ENCODE peak calls at places on chromosome 21, in four cellular contexts. One of them, this sample, is unnamed.

GRCh38 chr21:42672699-42673458 is 19.5 kb downstream of the PDE9A start:
- DNase-seq in HCT116: no peak
- DNase-seq in K562: no peak
- DNase-seq in SK-N-SH: no peak
- DNase-seq in this sample: no peak

GRCh38 chr21:46621457-46622182 is 13.9 kb upstream of the PRMT2 start:
- DNase-seq in K562: no peak
- DNase-seq in SK-N-SH: no peak
- DNase-seq in HCT116: no peak
- DNase-seq in this sample: no peak

GRCh38 chr21:16674949-16675348 is 837.9 kb upstream of the CXADR start:
- DNase-seq in SK-N-SH: no peak
- DNase-seq in HCT116: no peak
- DNase-seq in K562: no peak
- DNase-seq in this sample: no peak

GRCh38 chr21:28235169-28235892 is 757.3 kb downstream of the LTN1 start:
- DNase-seq in SK-N-SH: no peak
- DNase-seq in HCT116: no peak
- DNase-seq in K562: no peak
- DNase-seq in this sample: no peak

GRCh38 chr21:42702720-42703119 is 49.3 kb downstream of the PDE9A start:
- DNase-seq in SK-N-SH: no peak
- DNase-seq in K562: no peak
- DNase-seq in HCT116: no peak
- DNase-seq in this sample: no peak

GRCh38 chr21:19853709-19854575 is 1144.3 kb upstream of the NCAM2 start:
- DNase-seq in HCT116: no peak
- DNase-seq in SK-N-SH: no peak
- DNase-seq in K562: peak
- DNase-seq in this sample: no peak

GRCh38 chr21:36791150-36791549 is 92.2 kb downstream of the SIM2 start:
- DNase-seq in K562: no peak
- DNase-seq in SK-N-SH: no peak
- DNase-seq in HCT116: no peak
- DNase-seq in this sample: no peak

GRCh38 chr21:46554431-46555224 is 50.3 kb downstream of the S100B start:
- DNase-seq in K562: no peak
- DNase-seq in HCT116: no peak
- DNase-seq in SK-N-SH: no peak
- DNase-seq in this sample: no peak

GRCh38 chr21:42684109-42684916 is 30.9 kb downstream of the PDE9A start:
- DNase-seq in HCT116: no peak
- DNase-seq in K562: no peak
- DNase-seq in SK-N-SH: no peak
- DNase-seq in this sample: no peak

GRCh38 chr21:40465382-40465781 is 381.6 kb downstream of the DSCAM start:
- DNase-seq in K562: no peak
- DNase-seq in HCT116: no peak
- DNase-seq in SK-N-SH: no peak
- DNase-seq in this sample: no peak

GRCh38 chr21:42448683-42449082 is 45.0 kb downstream of the UBASH3A start:
- DNase-seq in HCT116: no peak
- DNase-seq in K562: no peak
- DNase-seq in SK-N-SH: no peak
- DNase-seq in this sample: no peak

GRCh38 chr21:31538821-31539220 is 120.7 kb upstream of the SOD1 start:
- DNase-seq in HCT116: no peak
- DNase-seq in SK-N-SH: no peak
- DNase-seq in K562: no peak
- DNase-seq in this sample: no peak

GRCh38 chr21:29164330-29164942 is 34.0 kb downstream of the MAP3K7CL start:
- DNase-seq in SK-N-SH: peak
- DNase-seq in K562: peak
- DNase-seq in HCT116: peak
- DNase-seq in this sample: no peak

GRCh38 chr21:44752701-44753235 is 41.4 kb upstream of the TSPEAR start:
- DNase-seq in K562: no peak
- DNase-seq in HCT116: peak
- DNase-seq in SK-N-SH: no peak
- DNase-seq in this sample: no peak
- TF ChIP-seq SIN3A in K562: no peak
- TF ChIP-seq SIN3A in HCT116: no peak
- TF ChIP-seq SIN3A in SK-N-SH: no peak
- TF ChIP-seq SIN3A in this sample: no peak

GRCh38 chr21:43824250-43824882 is 35.0 kb downstream of the RRP1 start:
- DNase-seq in SK-N-SH: peak
- DNase-seq in HCT116: no peak
- DNase-seq in K562: peak
- DNase-seq in this sample: no peak
- TF ChIP-seq SIN3A in SK-N-SH: no peak
- TF ChIP-seq SIN3A in HCT116: no peak
- TF ChIP-seq SIN3A in K562: no peak
- TF ChIP-seq SIN3A in this sample: no peak

GRCh38 chr21:34989337-34990151 is 59.6 kb downstream of the RUNX1 start:
- DNase-seq in SK-N-SH: no peak
- DNase-seq in HCT116: no peak
- DNase-seq in K562: no peak
- DNase-seq in this sample: no peak
- TF ChIP-seq SIN3A in SK-N-SH: no peak
- TF ChIP-seq SIN3A in HCT116: no peak
- TF ChIP-seq SIN3A in K562: no peak
- TF ChIP-seq SIN3A in this sample: no peak

DNA sequence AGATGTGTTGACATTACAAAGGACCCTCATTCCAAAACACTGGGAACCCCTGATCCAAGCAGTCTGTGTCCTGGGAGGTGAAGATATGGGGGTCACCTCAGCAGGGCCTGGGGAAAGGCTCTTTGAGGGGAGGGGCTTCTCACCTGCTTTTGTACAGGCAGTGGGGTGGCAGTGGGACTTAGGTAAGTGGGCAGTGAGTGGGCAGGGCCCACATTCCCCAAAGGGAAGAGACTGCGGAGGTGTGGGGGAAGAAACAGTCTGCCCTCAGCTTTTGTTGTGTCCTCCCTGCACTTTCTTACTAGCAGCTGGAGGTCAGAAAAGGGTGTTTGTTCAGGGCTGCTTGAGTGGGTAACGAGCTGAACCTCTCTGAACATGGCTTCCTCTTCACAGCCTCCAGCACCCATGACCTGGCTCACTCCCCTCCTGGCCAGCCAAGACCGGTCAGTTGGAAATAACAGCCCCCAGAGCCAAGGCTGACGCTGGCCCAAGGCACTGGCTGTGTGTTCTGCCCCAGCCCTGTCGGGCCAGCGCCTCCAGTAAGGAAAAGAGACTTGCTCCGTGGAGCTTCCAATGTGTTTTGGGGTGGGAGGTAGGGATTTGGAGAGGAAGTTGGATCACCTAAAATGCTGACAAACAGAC is 173.5 kb downstream of the PSMG1 start:
- DNase-seq in SK-N-SH: no peak
- DNase-seq in HCT116: no peak
- DNase-seq in K562: no peak
- DNase-seq in this sample: no peak
- TF ChIP-seq SIN3A in SK-N-SH: no peak
- TF ChIP-seq SIN3A in HCT116: no peak
- TF ChIP-seq SIN3A in K562: no peak
- TF ChIP-seq SIN3A in this sample: no peak

GRCh38 chr21:37915516-37915915 is 741 bp downstream of the KCNJ6 start:
- DNase-seq in HCT116: no peak
- DNase-seq in K562: no peak
- DNase-seq in SK-N-SH: peak
- DNase-seq in this sample: no peak

GRCh38 chr21:37915941-37916794 is at the start of gene KCNJ6:
- DNase-seq in K562: peak
- DNase-seq in SK-N-SH: peak
- DNase-seq in HCT116: no peak
- DNase-seq in this sample: no peak

GRCh38 chr21:37912616-37913015 is 3.6 kb downstream of the KCNJ6 start:
- DNase-seq in SK-N-SH: no peak
- DNase-seq in K562: no peak
- DNase-seq in HCT116: no peak
- DNase-seq in this sample: no peak

GRCh38 chr21:37916795-37917142 is 512 bp upstream of the KCNJ6 start:
- DNase-seq in SK-N-SH: peak
- DNase-seq in K562: peak
- DNase-seq in HCT116: no peak
- DNase-seq in this sample: no peak

DNA sequence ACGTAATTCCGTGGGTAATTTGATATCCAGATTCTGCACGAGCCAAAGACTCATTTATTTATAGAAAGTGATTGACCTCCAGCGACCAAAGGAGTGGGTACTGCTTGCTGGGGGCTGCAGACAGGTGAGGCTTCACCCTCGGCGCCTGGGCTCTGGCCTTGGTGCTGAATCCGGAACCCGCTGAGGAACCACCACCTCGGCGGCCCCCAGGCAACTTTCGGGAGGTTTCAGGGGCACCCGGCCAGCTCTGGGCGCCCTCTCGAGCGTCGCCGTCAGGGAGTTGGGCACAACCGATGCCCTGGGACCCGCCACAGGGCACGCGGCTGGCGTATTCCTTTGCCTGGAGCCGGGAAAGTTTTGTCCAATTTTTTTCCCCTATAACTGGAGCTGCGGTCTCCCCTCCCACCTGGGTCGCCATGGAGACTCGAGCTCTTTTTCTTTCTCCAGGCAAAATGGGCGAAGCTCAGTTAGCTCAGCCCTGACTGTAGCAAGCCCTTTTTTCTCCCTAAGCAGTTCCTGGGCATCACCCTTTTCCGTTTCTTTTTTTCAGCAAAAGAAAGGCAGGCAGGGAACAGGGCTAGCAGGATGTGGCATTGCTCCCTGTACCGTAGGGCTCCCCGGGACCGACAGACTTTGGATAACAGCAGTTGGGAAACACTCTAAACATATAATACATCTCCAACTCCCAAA is 1.9 kb downstream of the KCNJ6 start:
- DNase-seq in HCT116: no peak
- DNase-seq in K562: peak
- DNase-seq in SK-N-SH: peak
- DNase-seq in this sample: no peak
- TF ChIP-seq SIN3A in HCT116: no peak
- TF ChIP-seq SIN3A in K562: no peak
- TF ChIP-seq SIN3A in SK-N-SH: no peak
- TF ChIP-seq SIN3A in this sample: no peak

DNA sequence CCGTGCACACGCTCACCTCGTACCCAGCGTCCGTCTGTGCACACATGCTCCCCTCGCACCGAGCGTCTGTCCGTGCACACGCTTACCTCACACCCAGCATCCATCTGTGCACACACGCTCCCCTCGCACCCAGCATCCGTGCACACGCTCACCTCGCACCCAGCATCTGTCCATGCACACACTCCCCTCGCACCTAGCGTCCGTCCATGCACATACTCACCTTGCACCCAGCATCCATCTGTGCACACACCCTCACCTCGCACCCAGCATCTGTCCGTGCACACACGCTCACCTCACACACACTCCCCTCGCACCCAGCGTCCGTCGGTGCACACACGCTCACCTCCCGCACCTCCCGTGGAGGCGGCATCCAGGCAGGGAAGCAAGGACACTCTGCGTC is 24.4 kb upstream of the COL18A1 start:
- DNase-seq in HCT116: no peak
- DNase-seq in SK-N-SH: no peak
- DNase-seq in K562: no peak
- DNase-seq in this sample: no peak
- TF ChIP-seq SIN3A in HCT116: no peak
- TF ChIP-seq SIN3A in SK-N-SH: no peak
- TF ChIP-seq SIN3A in K562: no peak
- TF ChIP-seq SIN3A in this sample: no peak

DNA sequence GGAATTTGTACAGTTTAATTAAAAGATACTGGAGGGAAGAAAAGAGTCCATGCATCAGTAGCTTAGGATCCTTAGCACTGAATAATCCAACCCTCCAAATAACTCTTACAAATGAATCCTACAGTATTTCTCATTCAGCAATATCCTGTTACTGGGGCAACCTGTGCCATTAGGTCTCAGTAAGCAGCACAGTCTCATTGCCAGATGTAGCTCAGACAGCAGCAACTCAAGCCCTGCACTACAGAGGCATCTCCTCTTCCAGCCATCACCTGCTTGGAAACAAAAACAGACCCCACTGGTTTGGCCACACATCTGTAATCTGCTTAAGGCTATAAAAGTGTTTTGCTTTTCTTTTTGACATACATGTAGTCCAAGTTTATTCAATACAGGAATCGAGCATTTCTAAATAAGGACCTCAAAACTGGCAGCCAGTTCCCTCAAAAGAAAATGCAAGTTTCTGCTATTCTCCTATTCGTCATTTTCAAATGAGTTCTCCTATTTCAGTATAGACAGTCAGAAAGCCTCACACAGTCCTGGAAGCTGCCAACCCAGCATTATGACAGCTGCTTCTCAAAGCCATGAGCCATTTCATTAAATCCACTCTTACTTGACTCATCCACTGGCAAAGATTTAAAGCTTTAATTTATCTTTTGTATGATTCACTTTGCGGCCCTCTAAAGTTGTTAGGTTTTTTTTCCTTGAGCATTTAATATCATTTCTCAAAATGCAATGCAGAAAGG is 129.0 kb downstream of the APP start:
- DNase-seq in K562: no peak
- DNase-seq in SK-N-SH: peak
- DNase-seq in HCT116: no peak
- DNase-seq in this sample: no peak
- TF ChIP-seq SIN3A in K562: no peak
- TF ChIP-seq SIN3A in SK-N-SH: no peak
- TF ChIP-seq SIN3A in HCT116: no peak
- TF ChIP-seq SIN3A in this sample: no peak

DNA sequence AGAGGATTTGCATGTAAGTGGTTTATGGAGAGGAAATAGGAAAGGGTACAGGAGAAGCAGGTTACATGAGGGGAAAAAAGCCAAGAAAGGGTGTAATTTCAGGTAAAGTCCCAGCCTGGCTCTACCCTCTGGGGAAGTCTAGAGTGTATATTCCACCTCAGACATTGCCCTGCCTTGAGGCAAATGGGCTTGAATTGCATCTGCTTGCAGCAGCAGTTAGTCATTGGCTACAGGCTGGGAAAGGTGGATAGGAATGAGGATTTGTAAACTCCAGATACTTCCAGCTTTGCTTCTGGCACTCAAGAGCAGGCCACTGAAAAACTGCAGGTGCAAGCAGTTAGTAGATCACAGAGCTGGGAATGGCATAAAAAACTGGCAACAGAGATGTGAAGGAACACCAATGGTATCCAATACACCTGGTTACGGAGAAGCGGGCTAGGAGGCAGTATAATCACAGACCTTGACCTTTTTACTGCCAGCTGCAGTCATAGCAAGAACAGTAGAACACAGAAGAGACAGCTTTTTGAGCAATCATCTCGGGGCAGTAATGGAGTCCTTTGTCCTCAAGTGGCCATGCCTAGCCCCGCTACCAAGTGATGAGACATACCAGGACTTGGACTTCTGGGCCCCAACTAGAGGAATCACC is 226.9 kb upstream of the NRIP1 start:
- DNase-seq in SK-N-SH: no peak
- DNase-seq in HCT116: no peak
- DNase-seq in K562: no peak
- DNase-seq in this sample: no peak
- TF ChIP-seq SIN3A in SK-N-SH: no peak
- TF ChIP-seq SIN3A in HCT116: no peak
- TF ChIP-seq SIN3A in K562: no peak
- TF ChIP-seq SIN3A in this sample: no peak

This sample was measured in Panc1.